ENCODE peak calls at places on chromosomes 1 and 21, in eight cellular contexts. J, H, Q, Y, T, E, X and B are unnamed samples.

GRCh38 chr1:210292276-210292851 is 36.3 kb upstream of the HHAT start:
- DNase-seq in E (no peak), Q (peak), Y (no peak), J (no peak), T (peak), H (peak), X (peak), B (peak)

GRCh38 chr1:16126738-16127515 is 28.9 kb downstream of the EPHA2 start:
- DNase-seq in H (no peak), X (no peak), Y (no peak), E (no peak), Q (no peak), J (no peak), T (no peak), B (no peak)

GRCh38 chr1:71562298-71562697 is 481.5 kb upstream of the ZRANB2 start:
- DNase-seq in Y (no peak), J (no peak), H (no peak), T (no peak), Q (no peak), X (no peak), E (no peak), B (no peak)

GRCh38 chr1:111813440-111814304 is 58.0 kb downstream of the DDX20 start:
- DNase-seq in H (no peak), X (no peak), J (no peak), T (no peak), E (no peak), Y (no peak), Q (peak), B (no peak)

GRCh38 chr1:204869097-204869496 is 1.6 kb upstream of the NFASC start:
- DNase-seq in E (no peak), Q (no peak), X (no peak), H (no peak), Y (no peak), J (no peak), T (no peak), B (no peak)

GRCh38 chr1:186595969-186596368 is 84.3 kb downstream of the PTGS2 start:
- DNase-seq in T (no peak), E (peak), J (no peak), X (no peak), H (no peak), Y (no peak), Q (no peak), B (peak)

GRCh38 chr1:198577444-198577843 is 37.0 kb upstream of the ATP6V1G3 start:
- DNase-seq in J (peak), X (peak), H (no peak), E (peak), Q (no peak), Y (peak), T (no peak), B (no peak)

GRCh38 chr1:159008744-159009188 is 941 bp upstream of the IFI16 start:
- DNase-seq in Q (no peak), J (peak), T (no peak), H (no peak), Y (no peak), X (peak), E (no peak), B (peak)

GRCh38 chr1:223707270-223708000 is 4.9 kb upstream of the CAPN2 start:
- DNase-seq in Q (no peak), T (no peak), J (peak), H (peak), Y (peak), X (peak), E (peak), B (no peak)

GRCh38 chr1:32972814-32973428 is 8.3 kb upstream of the RNF19B start:
- DNase-seq in Q (peak), Y (no peak), X (peak), T (peak), H (peak), J (peak), E (no peak), B (peak)

GRCh38 chr1:61053712-61054608 is 28.4 kb upstream of the NFIA start:
- DNase-seq in E (no peak), T (no peak), X (peak), Q (peak), J (no peak), H (peak), Y (peak), B (no peak)

GRCh38 chr21:15659768-15660423 is 69.9 kb upstream of the USP25 start:
- DNase-seq in J (no peak), Y (no peak), X (no peak), Q (no peak), H (peak), T (no peak), E (no peak), B (no peak)

GRCh38 chr21:14545906-14546480 is at the start of gene SAMSN1:
- DNase-seq in Y (peak), Q (no peak), X (peak), E (no peak), J (no peak), H (no peak), T (no peak), B (peak)

GRCh38 chr1:200207711-200208126 is 180.2 kb downstream of the NR5A2 start:
- DNase-seq in H (no peak), E (no peak), T (no peak), X (no peak), J (peak), Y (no peak), Q (no peak), B (peak)

GRCh38 chr21:40349591-40349990 is 482.4 kb downstream of the PCP4 start:
- DNase-seq in J (no peak), E (no peak), T (no peak), Y (no peak), X (no peak), Q (no peak), H (no peak), B (no peak)

GRCh38 chr1:208448425-208448824 is 204.2 kb upstream of the PLXNA2 start:
- DNase-seq in J (no peak), H (no peak), T (no peak), E (no peak), Q (no peak), X (no peak), Y (no peak), B (no peak)

GRCh38 chr1:223479261-223479660 is 86.0 kb downstream of the CCDC185 start:
- DNase-seq in Y (no peak), Q (no peak), X (no peak), J (no peak), T (no peak), E (no peak), H (no peak), B (no peak)

GRCh38 chr1:154182342-154183044 is 9.4 kb downstream of the TPM3 start:
- DNase-seq in Y (peak), Q (peak), H (peak), T (peak), X (peak), E (peak), J (peak), B (peak)

GRCh38 chr1:236623371-236624166 is 19.3 kb upstream of the HEATR1 start:
- DNase-seq in E (no peak), T (no peak), H (peak), X (peak), J (no peak), Q (no peak), Y (peak), B (no peak)

GRCh38 chr21:33308586-33309490 is 15.9 kb upstream of the IFNAR1 start:
- DNase-seq in J (peak), Q (no peak), X (peak), Y (peak), E (no peak), T (no peak), H (no peak), B (no peak)

GRCh38 chr1:184701821-184702220 is 52.8 kb downstream of the EDEM3 start:
- DNase-seq in E (no peak), Y (no peak), T (no peak), J (no peak), H (no peak), Q (no peak), X (peak), B (no peak)

GRCh38 chr1:206575165-206575893 is 36.9 kb downstream of the EIF2D start:
- DNase-seq in T (no peak), H (peak), Y (peak), X (peak), J (peak), E (no peak), Q (no peak), B (no peak)

GRCh38 chr1:30286241-30286983 is 437.0 kb downstream of the MATN1 start:
- DNase-seq in H (no peak), Q (no peak), Y (no peak), T (no peak), J (no peak), X (no peak), E (no peak), B (no peak)

GRCh38 chr1:204989266-204990058 is 53.5 kb upstream of the CNTN2 start:
- DNase-seq in Q (peak), H (peak), E (peak), T (peak), X (peak), Y (peak), J (peak), B (peak)

GRCh38 chr1:41586230-41586629 is 101.7 kb upstream of the EDN2 start:
- DNase-seq in T (no peak), H (no peak), Y (no peak), J (no peak), X (no peak), E (no peak), Q (no peak), B (no peak)

GRCh38 chr1:41582851-41583657 is 98.6 kb upstream of the EDN2 start:
- DNase-seq in Q (no peak), E (no peak), Y (no peak), H (no peak), J (no peak), X (no peak), T (no peak), B (no peak)

GRCh38 chr1:41582004-41582325 is 97.5 kb upstream of the EDN2 start:
- DNase-seq in Q (no peak), E (no peak), H (no peak), Y (no peak), X (no peak), J (no peak), T (no peak), B (no peak)

GRCh38 chr1:41582351-41582750 is 97.9 kb upstream of the EDN2 start:
- DNase-seq in Y (no peak), T (no peak), H (no peak), J (no peak), E (no peak), X (no peak), Q (no peak), B (no peak)

DNA sequence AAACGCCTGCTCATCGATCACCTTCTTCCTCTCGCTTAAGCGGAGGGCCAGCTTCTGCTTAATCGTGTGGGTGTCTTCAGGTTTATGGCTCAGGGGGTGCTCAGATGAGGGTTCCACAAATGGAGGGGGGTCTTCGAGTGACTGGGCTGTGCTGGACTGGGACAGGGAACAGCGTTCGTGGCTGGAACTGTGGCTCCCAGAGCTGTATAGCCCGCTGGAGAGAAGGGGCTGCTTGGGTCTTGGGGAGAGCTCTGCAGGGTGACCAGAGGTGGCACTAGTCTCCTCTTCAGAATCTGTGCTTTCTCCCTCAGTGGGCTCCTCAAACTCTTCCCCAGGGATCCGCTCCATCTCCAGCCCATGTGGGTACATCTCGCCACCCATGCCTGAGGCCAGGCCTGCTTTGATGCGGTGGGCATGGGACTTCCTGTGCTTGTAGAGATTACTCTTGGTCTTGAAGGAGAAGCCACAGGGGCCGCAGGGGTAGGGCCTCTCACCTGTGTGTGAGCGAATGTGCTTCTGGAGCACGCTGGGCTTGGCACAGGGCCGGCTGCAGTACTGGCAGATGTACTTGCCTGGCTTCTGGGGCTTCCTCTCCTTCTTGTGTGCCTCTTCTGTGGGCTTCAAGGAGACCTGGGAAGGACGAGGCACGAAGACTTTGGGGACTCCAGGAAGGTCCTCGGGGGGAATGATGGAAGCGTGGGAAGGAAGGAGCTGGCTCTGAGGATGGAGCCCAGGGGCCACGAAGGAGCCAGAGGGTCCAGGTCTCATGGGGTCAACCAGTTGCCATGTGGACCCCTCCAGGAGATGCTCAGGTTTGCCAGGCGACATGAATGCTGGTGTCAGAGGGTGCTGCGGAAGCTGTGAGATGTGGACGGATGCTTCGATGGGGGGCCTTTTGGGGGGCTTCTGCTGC is 99.4 kb upstream of the EDN2 start:
- DNase-seq in J (no peak), E (no peak), T (no peak), X (no peak), Q (no peak), H (no peak), Y (no peak), B (no peak)
- TF ChIP-seq CTCF in J (no peak), E (no peak), T (no peak), X (no peak), Q (no peak), H (no peak), Y (no peak), B (no peak)

GRCh38 chr1:35511305-35511704 is 45.9 kb downstream of the KIAA0319L start:
- DNase-seq in X (no peak), Q (no peak), T (no peak), J (no peak), H (no peak), Y (no peak), E (no peak), B (no peak)
- TF ChIP-seq CTCF in X (no peak), Q (no peak), T (no peak), J (no peak), H (no peak), Y (no peak), E (no peak), B (no peak)

DNA sequence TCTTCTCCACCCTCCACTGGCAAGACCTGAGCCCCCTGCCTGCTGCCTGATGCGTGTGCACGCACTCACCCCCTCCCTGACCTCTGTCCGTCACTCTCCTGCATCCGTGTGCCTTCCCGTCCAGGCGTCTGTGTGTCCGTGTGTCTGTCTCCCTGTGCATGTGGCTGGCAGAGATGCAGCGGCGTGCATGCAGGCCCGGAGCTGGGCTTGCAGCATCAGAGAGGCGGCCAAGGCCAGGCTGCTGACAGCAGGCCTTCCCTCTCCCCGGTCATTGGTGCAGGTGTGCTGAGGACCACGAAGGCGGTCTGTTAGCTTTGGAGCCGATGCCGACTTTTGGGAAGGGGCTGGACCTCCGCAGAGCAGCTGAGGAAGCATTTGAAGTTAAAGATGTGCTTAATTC is 22.8 kb upstream of the ARHGEF16 start:
- DNase-seq in Y (no peak), J (no peak), E (no peak), H (no peak), T (no peak), X (no peak), Q (no peak), B (no peak)
- TF ChIP-seq CTCF in Y (no peak), J (no peak), E (no peak), H (no peak), T (no peak), X (no peak), Q (no peak), B (no peak)

GRCh38 chr1:194935864-194936263 is 1672.4 kb downstream of the KCNT2 start:
- DNase-seq in H (no peak), T (no peak), X (no peak), Q (peak), Y (no peak), E (no peak), J (no peak), B (no peak)
- TF ChIP-seq CTCF in H (no peak), T (no peak), X (no peak), Q (no peak), Y (no peak), E (no peak), J (no peak), B (peak)

GRCh38 chr1:220093361-220094015 is 444 bp upstream of the IARS2 start:
- DNase-seq in E (peak), Q (no peak), X (no peak), T (no peak), J (no peak), Y (no peak), H (no peak), B (no peak)
- TF ChIP-seq CTCF in E (no peak), Q (no peak), X (no peak), T (no peak), J (no peak), Y (no peak), H (no peak), B (no peak)

GRCh38 chr1:242132446-242132845 is 133.5 kb upstream of the MAP1LC3C start:
- DNase-seq in E (no peak), H (no peak), Y (no peak), X (no peak), J (no peak), Q (no peak), T (no peak), B (no peak)

GRCh38 chr1:242133351-242133750 is 134.5 kb upstream of the MAP1LC3C start:
- DNase-seq in Y (no peak), H (no peak), J (no peak), T (no peak), E (no peak), X (no peak), Q (no peak), B (no peak)

DNA sequence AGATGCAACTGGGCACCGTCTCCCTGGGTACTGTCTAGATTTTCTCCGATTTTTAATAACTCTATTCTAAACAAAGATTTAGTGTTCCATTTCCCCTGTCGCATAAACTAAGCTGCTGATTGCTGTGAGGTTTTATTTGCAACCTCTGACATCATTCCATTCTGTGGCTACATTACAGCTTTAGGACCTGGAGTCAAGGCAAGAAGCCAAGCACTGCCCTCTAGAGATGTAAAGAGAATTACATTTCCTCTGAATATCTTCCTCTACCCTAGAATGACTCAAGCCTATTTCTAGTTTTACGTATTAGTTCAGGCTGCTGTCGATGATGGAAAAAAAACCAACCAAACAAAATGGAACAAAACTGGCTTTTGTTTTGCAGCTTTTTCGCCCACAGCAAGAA is 130.2 kb upstream of the MAP1LC3C start:
- DNase-seq in Q (no peak), H (peak), X (no peak), E (peak), T (no peak), Y (no peak), J (peak), B (peak)
- TF ChIP-seq CTCF in Q (no peak), H (no peak), X (no peak), E (peak), T (no peak), Y (no peak), J (no peak), B (peak)

GRCh38 chr1:94559921-94560320 is 18.4 kb upstream of the F3 start:
- DNase-seq in T (no peak), H (no peak), Q (no peak), E (no peak), J (no peak), X (no peak), Y (no peak), B (no peak)

GRCh38 chr1:94555091-94555490 is 13.5 kb upstream of the F3 start:
- DNase-seq in H (no peak), Q (no peak), J (no peak), Y (no peak), E (no peak), T (no peak), X (no peak), B (no peak)

GRCh38 chr1:94562502-94563260 is 21.1 kb upstream of the F3 start:
- DNase-seq in X (no peak), E (no peak), J (no peak), T (no peak), Q (no peak), H (peak), Y (no peak), B (no peak)

GRCh38 chr1:94554611-94555010 is 13.1 kb upstream of the F3 start:
- DNase-seq in Y (no peak), Q (no peak), T (no peak), J (no peak), E (no peak), H (no peak), X (no peak), B (no peak)

GRCh38 chr1:94560333-94560732 is 18.8 kb upstream of the F3 start:
- DNase-seq in H (no peak), T (no peak), Y (peak), Q (no peak), X (no peak), J (no peak), E (no peak), B (no peak)
- TF ChIP-seq CTCF in H (no peak), T (no peak), Y (peak), Q (no peak), X (no peak), J (no peak), E (no peak), B (no peak)

DNA sequence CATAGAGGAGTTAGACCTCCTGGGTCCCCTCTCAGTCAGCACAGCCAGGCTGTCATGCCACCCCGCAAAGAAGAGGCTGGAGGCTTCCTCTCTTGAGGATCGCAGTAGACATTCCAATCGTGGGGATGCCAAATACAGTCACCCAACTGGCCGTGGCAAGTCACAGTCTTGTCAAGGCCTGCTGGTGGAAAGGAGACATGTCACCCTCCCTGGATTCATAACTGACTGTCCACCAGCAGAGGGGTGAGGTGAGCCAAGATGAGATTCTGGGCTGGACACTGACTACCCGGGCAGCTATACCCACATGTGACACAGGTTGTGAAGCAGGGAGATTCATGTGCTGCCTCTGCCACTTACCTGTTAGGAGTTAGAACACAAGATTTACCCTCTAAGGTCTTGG is 123.5 kb upstream of the NGF start:
- DNase-seq in E (no peak), Q (no peak), H (no peak), J (no peak), Y (no peak), T (no peak), X (no peak), B (no peak)
- TF ChIP-seq CTCF in E (peak), Q (no peak), H (no peak), J (no peak), Y (no peak), T (no peak), X (no peak), B (no peak)